ENCODE peak calls at places on chromosome 1, in four cellular contexts. R, K, O and B are unnamed samples.

GRCh38 chr1:187067160-187067559 is 238.4 kb downstream of the PLA2G4A start:
- DNase-seq in R (no peak), O (no peak), K (no peak), B (no peak)

GRCh38 chr1:85681087-85681486 is 27.1 kb downstream of the ZNHIT6 start:
- DNase-seq in O (peak; percentile 17), K (peak; percentile 71), R (no peak), B (no peak)

GRCh38 chr1:151545542-151545941 is 5.4 kb downstream of the TUFT1 start:
- DNase-seq in K (no peak), O (no peak), R (no peak), B (no peak)

GRCh38 chr1:92030701-92031107 is 919 bp downstream of the EPHX4 start:
- DNase-seq in R (no peak), K (peak; percentile 15), O (peak; percentile 9), B (no peak)

GRCh38 chr1:44417351-44418021 is 12.4 kb downstream of the RNF220 start:
- DNase-seq in K (peak; percentile 48), R (no peak), O (no peak), B (no peak)

GRCh38 chr1:75589637-75590036 is 21.3 kb downstream of the SLC44A5 start:
- DNase-seq in K (no peak), O (no peak), R (no peak), B (no peak)

GRCh38 chr1:221294244-221294643 is 415.0 kb downstream of the HLX start:
- DNase-seq in R (no peak), K (peak; percentile 7), O (no peak), B (no peak)

GRCh38 chr1:157199421-157199755 is 61.2 kb upstream of the ETV3 start:
- DNase-seq in R (no peak), O (no peak), K (peak; percentile 6), B (no peak)

GRCh38 chr1:186829679-186830587 is 1.2 kb downstream of the PLA2G4A start:
- DNase-seq in R (no peak), K (no peak), O (no peak), B (no peak)

GRCh38 chr1:52558941-52559340 is 6.0 kb upstream of the TUT4 start:
- DNase-seq in O (no peak), R (no peak), K (no peak), B (no peak)

GRCh38 chr1:66371233-66372005 is 162.5 kb upstream of the SGIP1 start:
- DNase-seq in R (peak; percentile 27), K (peak; percentile 74), O (no peak), B (no peak)

GRCh38 chr1:37989381-37989930 is 366 bp downstream of the SF3A3 start:
- DNase-seq in K (peak; percentile 38), R (peak; percentile 31), O (peak; percentile 29), B (peak; percentile 57)

GRCh38 chr1:15153184-15153841 is at the start of gene TMEM51:
- DNase-seq in K (peak; percentile 75), O (peak; percentile 81), R (peak; percentile 87), B (peak; percentile 86)

GRCh38 chr1:15063346-15063745 is 90.2 kb upstream of the TMEM51 start:
- DNase-seq in K (no peak), R (no peak), O (no peak), B (no peak)

GRCh38 chr1:29713857-29714256 is 477.5 kb downstream of the PTPRU start:
- DNase-seq in R (no peak), K (no peak), O (no peak), B (no peak)

GRCh38 chr1:97013904-97014303 is 292.3 kb downstream of the PTBP2 start:
- DNase-seq in K (peak; percentile 76), R (no peak), O (no peak), B (no peak)

GRCh38 chr1:1181129-1181937 is 7.7 kb downstream of the TTLL10 start:
- DNase-seq in O (no peak), K (no peak), R (peak; percentile 7), B (no peak)

GRCh38 chr1:64136749-64137568 is 66.5 kb upstream of the UBE2U start:
- DNase-seq in O (peak; percentile 72), K (peak; percentile 91), R (peak; percentile 80), B (peak; percentile 87)

DNA sequence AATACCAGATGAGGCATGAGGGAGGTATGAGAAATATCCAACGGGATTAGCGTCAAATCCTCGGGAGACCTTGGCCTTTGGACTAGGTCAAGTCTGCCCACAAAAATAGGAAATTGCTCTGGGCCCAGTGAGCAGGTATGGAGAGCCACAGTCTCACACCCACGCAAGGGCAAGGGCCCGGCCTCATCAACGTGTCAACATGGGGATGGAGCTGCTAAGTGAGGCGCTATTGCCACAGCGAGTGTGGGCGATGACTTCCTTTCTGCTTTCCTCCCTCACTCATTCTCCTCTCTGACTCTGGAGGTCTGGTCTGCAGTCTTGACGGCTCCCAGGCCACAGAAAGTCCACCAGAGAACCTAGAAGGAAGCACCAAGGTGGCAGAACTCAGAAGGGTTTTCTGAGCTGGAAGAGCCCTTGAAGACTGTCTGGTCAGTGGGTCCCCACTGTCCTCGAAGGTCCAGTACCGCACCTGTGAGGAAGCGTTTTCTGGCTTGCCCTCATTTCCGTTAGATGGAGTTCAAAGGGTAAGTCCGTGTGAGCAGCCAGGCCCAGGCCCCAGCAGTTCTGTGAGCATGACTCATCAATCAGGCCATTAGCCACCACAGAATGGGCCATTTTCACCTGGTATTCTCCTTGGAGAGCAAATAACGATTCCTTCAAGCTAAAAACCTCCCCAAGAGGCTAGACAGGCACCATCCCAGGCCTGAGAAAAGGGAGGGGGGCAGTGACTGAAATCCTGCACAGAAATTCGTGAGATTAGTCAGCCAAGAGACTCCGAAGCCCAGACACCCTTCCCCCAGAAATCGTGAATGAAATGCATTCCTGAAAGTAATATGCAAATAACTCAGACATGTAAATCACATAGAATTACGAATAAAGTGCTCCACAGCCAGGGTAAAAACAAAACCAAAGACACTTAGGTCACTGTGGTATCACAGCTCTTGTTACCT is 66.2 kb downstream of the BCAR3 start:
- DNase-seq in O (peak; percentile 66), R (peak; percentile 28), K (peak; percentile 77), B (peak; percentile 38)
- H3K4me1 ChIP-seq in O (peaks cover 12% of the 10 kb centered on the region), R (peaks cover 30% of the 10 kb centered on the region), K (no peaks in the 10 kb centered on the region), B (peaks cover 13% of the 10 kb centered on the region)

DNA sequence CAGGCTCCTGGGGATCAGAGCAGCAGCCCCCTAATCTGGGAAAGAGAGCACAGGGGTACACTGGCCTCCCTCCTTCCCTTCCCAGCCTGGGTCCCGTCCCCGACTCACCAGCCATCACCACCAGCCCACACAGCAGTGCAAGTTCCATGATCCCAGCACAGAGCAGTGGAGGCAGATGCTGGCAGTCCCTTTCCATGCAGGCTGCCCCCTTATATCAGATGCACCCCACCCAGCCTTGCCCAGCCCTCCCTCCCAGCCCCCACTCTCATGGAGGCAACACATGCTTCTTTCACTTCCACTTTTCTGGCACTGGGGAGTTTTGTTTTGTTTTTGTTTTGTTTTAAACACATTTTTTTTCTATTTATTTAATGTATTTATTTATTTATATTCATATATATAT is at the start of gene PLA2G2D:
- DNase-seq in K (no peak), O (no peak), R (no peak), B (no peak)
- H3K27ac ChIP-seq in K (no peak within 1 kb of the TSS), O (no peak within 1 kb of the TSS), R (no peak within 1 kb of the TSS), B (no peak within 1 kb of the TSS)

DNA sequence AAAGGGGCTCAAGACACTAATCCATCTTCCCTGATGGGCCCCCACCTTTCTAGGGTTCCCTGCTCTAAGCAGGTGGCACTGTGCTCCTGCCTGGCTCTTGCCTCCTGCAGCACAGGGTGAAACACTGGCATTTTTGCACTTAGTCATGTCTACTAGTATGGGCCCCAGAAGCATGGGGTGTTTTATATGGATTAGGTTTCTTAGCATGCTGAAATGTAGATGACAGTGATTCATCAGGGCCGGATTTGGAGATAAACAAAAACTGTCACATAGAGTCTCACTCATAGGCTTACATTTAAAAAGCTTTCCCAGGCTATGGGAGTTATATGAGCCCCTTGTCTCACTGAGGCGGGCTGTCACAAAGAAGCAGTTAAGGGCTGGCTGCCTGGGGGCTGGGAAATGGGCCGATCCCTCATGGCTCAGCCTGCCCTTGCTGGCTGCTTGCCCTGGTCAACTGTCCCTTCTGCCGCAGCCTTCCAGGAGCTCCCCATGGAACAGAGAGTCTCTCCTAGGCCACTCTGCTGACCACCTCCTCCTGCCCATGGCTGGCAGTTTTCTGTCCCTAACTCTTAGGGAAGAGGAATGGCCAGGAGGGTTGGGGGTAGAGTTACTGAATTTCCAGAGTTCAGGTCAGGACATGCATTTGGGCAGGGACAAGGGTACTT is 6.5 kb downstream of the GALNT2 start:
- DNase-seq in R (no peak), K (no peak), O (no peak), B (no peak)
- H3K4me1 ChIP-seq in R (peaks cover 5% of the 10 kb centered on the region), K (peaks cover 20% of the 10 kb centered on the region), O (peaks cover 15% of the 10 kb centered on the region), B (peaks cover 4% of the 10 kb centered on the region)

DNA sequence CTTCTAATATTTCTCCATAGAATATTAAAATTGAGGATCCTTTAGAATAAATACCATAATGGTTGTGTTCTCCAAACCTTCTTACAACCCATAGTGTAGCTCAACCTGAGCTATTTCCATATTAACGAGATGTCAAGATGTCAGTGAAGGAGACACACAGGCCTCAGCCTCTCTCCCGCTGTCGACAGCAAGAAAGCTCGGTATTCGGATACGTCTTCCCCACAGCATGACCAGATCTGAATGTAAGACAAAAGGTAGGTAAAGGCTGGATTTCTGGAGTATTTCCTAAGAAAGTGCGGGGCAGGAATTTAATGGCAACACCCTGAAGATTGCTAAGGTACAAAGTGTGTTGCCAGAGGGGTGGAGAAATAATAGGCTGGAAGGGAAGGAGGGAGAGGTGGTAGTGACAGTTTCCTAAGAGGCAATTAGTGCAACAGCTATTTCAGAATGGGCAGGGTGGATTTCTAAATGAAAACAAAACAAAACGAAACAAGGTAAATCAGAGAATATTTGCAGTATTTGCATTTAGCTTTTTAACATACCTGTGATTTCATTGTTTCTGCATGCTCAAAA is 1.7 kb downstream of the ADSS2 start:
- DNase-seq in O (peak; percentile 48), R (no peak), K (no peak), B (no peak)
- H3K27ac ChIP-seq in O (peak overlapping the region; percentile 39), R (peak overlapping the region; percentile 98), K (peak overlapping the region; percentile 19), B (peak overlapping the region; percentile 93)

GRCh38 chr1:171248309-171248708 is at the start of gene FMO1:
- DNase-seq in R (no peak), O (peak; percentile 8), K (no peak), B (no peak)
- H3K4me1 ChIP-seq in R (no peaks in the 10 kb centered on the region), O (peaks cover 2% of the 10 kb centered on the region), K (no peaks in the 10 kb centered on the region), B (no peaks in the 10 kb centered on the region)

DNA sequence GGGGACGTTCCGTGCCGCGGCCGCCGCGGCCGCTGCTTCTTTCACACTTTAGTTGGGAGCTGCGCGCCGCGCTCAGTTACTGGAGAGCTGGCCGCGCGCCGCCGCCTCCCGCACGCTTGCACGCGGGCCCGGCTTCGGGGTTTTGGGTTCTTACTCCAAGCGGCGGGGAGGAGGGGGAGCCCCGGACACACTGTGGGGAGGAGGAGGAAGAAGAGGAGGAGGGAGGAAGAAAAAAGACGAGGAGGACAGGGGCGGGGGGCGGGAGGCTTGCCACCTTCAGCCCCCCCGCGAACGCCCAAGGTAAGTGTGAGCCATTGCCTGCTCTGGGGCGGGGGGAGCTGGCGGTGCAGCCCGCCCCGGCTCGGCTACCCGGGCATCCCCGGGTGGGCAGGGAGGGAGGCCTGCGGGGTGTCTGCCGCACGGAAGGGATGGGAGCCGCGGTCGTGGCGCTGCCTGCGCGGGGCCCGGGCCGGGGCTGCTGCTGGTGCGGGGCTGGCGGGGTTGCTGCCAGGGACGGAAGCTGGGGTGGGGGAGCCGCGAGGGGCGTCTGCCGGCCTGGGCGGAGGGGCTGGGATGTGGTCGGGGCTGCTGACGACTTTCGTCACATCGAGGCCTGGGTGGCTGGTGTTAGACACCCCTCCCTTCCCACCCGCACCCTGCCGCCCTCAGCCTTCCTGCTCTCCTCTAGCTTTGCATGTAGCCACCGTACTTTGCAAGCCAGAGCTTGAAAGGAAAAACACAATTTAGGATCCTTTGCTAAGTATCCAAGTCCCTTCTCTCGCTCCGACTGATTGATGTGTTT is 441 bp downstream of the C1orf21 start:
- DNase-seq in K (peak; percentile 31), O (no peak), R (peak; percentile 41), B (peak; percentile 55)
- H3K27ac ChIP-seq in K (peak overlapping the region; percentile 61), O (peak overlapping the region; percentile 73), R (peak overlapping the region; percentile 94), B (peak overlapping the region; percentile 75)

GRCh38 chr1:225695578-225696332 is 42.8 kb upstream of the ENAH start:
- DNase-seq in O (no peak), K (no peak), R (no peak), B (no peak)
- H3K4me1 ChIP-seq in O (peaks cover 7% of the 10 kb centered on the region), K (peaks cover 40% of the 10 kb centered on the region), R (no peaks in the 10 kb centered on the region), B (no peaks in the 10 kb centered on the region)